ENCODE peak calls at places on chromosomes 3 and 15, in seven cellular contexts. K, M, C, J, R, P and V are unnamed samples.

GRCh38 chr3:113659121-113659531 is 37.3 kb downstream of the USF3 start:
- DNase-seq in K (no peak), C (no peak), M (peak), R (no peak), P (no peak), J (no peak), V (no peak)

GRCh38 chr3:73729969-73730440 is 105.3 kb upstream of the PDZRN3 start:
- DNase-seq in K (no peak), R (no peak), J (no peak), P (peak), C (no peak), M (peak), V (peak)

GRCh38 chr15:75751901-75752300 is 39.3 kb upstream of the CSPG4 start:
- DNase-seq in P (no peak), J (no peak), M (no peak), R (no peak), K (no peak), C (no peak), V (no peak)

GRCh38 chr15:67806539-67806935 is 18.8 kb upstream of the SKOR1 start:
- DNase-seq in C (no peak), R (no peak), M (no peak), K (no peak), J (no peak), P (no peak), V (no peak)

GRCh38 chr15:31238906-31239305 is 87.7 kb upstream of the KLF13 start:
- DNase-seq in P (no peak), M (no peak), J (no peak), K (no peak), C (no peak), R (no peak), V (no peak)

GRCh38 chr15:79858469-79858868 is 38.3 kb downstream of the MTHFS start:
- DNase-seq in J (no peak), R (peak), P (no peak), M (peak), K (peak), C (no peak), V (no peak)

GRCh38 chr3:99875925-99876781 is 58.5 kb downstream of the CMSS1 start:
- DNase-seq in K (peak), R (peak), J (peak), M (peak), C (peak), P (peak), V (no peak)

GRCh38 chr3:107981471-107982111 is 109.2 kb downstream of the CD47 start:
- DNase-seq in J (no peak), M (no peak), C (no peak), R (peak), P (no peak), K (peak), V (no peak)

GRCh38 chr3:31934866-31935265 is 46.2 kb downstream of the OSBPL10 start:
- DNase-seq in C (no peak), J (no peak), R (peak), M (no peak), K (no peak), P (no peak), V (no peak)

GRCh38 chr15:41661078-41661528 is 898 bp downstream of the MGA start:
- DNase-seq in J (no peak), P (no peak), M (no peak), C (no peak), K (no peak), R (no peak), V (no peak)

GRCh38 chr3:87287025-87287424 is 10.6 kb upstream of the POU1F1 start:
- DNase-seq in M (peak), R (no peak), J (no peak), P (peak), C (no peak), K (peak), V (peak)

GRCh38 chr15:66004618-66005262 is 135.4 kb downstream of the RAB11A start:
- DNase-seq in M (peak), P (peak), K (peak), C (no peak), J (peak), R (peak), V (no peak)

GRCh38 chr3:194617827-194618226 is 15.4 kb downstream of the TMEM44 start:
- DNase-seq in R (peak), J (no peak), K (peak), C (no peak), P (peak), M (peak), V (no peak)

GRCh38 chr3:140467104-140467577 is 210.7 kb upstream of the TRIM42 start:
- DNase-seq in J (peak), K (peak), M (peak), R (no peak), C (peak), P (no peak), V (no peak)

GRCh38 chr3:144272715-144273114 is 301.1 kb downstream of the DIPK2A start:
- DNase-seq in P (no peak), J (no peak), M (no peak), C (no peak), K (no peak), R (no peak), V (no peak)

GRCh38 chr3:126618760-126619159 is 36.2 kb downstream of the TXNRD3 start:
- DNase-seq in J (no peak), P (no peak), M (no peak), R (no peak), C (no peak), K (no peak), V (no peak)

GRCh38 chr3:177512945-177513671 is 315.8 kb upstream of the TBL1XR1 start:
- DNase-seq in R (no peak), P (peak), J (no peak), C (no peak), K (no peak), M (peak), V (no peak)

GRCh38 chr3:154780263-154780662 is 299.9 kb upstream of the MME start:
- DNase-seq in J (no peak), R (no peak), M (no peak), P (no peak), K (no peak), C (no peak), V (no peak)

GRCh38 chr3:149339931-149340309 is 6.5 kb upstream of the TM4SF18 start:
- DNase-seq in J (no peak), K (peak), C (peak), M (peak), P (peak), R (peak), V (peak)

GRCh38 chr15:38699633-38700230 is 135.1 kb upstream of the RASGRP1 start:
- DNase-seq in R (peak), K (peak), C (peak), M (peak), J (peak), P (peak), V (no peak)

GRCh38 chr3:49715611-49716121 is 3.8 kb downstream of the AMIGO3 start:
- DNase-seq in M (no peak), K (no peak), J (no peak), C (no peak), P (no peak), R (no peak), V (no peak)

GRCh38 chr3:179068779-179069530 is 2.7 kb downstream of the ZMAT3 start:
- DNase-seq in J (no peak), P (peak), M (peak), K (peak), C (no peak), R (peak), V (no peak)

GRCh38 chr3:81249540-81250029 is 511.9 kb downstream of the GBE1 start:
- DNase-seq in K (peak), R (peak), P (peak), J (no peak), M (peak), C (no peak), V (peak)

GRCh38 chr15:40243126-40243810 is 4.4 kb downstream of the PAK6 start:
- DNase-seq in M (no peak), K (no peak), P (no peak), J (no peak), C (no peak), R (no peak), V (no peak)

GRCh38 chr15:28984421-28985375 is 98.9 kb downstream of the APBA2 start:
- DNase-seq in P (peak), K (peak), M (peak), J (peak), R (peak), C (no peak), V (no peak)

GRCh38 chr3:11168881-11169805 is 14.8 kb downstream of the HRH1 start:
- DNase-seq in M (peak), K (no peak), R (peak), J (no peak), P (peak), C (no peak), V (no peak)

GRCh38 chr15:63983071-63983711 is 63.1 kb downstream of the DAPK2 start:
- DNase-seq in C (no peak), R (no peak), K (no peak), M (no peak), J (peak), P (no peak), V (no peak)

GRCh38 chr3:52532517-52532837 is 1.2 kb downstream of the NT5DC2 start:
- DNase-seq in K (peak), C (peak), R (peak), J (no peak), P (peak), M (peak), V (peak)

GRCh38 chr3:52533623-52534280 is at the start of gene NT5DC2:
- DNase-seq in P (peak), J (peak), K (peak), C (no peak), M (peak), R (peak), V (peak)

GRCh38 chr3:52532838-52533622 is 627 bp downstream of the NT5DC2 start:
- DNase-seq in K (peak), J (peak), C (no peak), M (peak), R (peak), P (peak), V (no peak)

GRCh38 chr3:52530918-52531635 is 2.6 kb downstream of the NT5DC2 start:
- DNase-seq in R (no peak), C (peak), M (no peak), P (no peak), K (no peak), J (no peak), V (no peak)

GRCh38 chr3:52531636-52532516 is 1.8 kb downstream of the NT5DC2 start:
- DNase-seq in K (no peak), J (no peak), C (peak), P (no peak), M (no peak), R (no peak), V (no peak)
- H3K4me3 ChIP-seq in K (peak), J (peak), C (no peak), P (peak), M (peak), R (peak), V (peak)

DNA sequence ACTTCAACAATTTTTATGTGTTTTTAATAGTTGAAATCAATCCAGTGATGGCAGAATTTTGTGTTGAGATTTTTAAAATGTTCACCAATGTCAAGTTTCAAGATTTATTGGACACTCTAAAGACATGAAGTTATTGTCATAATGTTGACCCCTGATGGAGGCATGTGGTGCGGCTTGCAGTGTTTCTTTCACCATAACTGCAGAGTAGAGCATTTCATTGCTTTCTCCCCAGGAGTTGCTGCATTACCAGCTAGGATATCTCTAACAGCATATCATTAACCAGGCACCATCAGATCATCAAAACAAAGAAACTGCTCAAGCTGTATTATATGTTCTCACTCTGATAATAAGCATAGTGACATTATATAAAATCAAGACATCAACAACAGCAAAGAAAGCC is 72.8 kb downstream of the NAALADL2 start:
- DNase-seq in J (no peak), M (no peak), K (no peak), R (no peak), P (no peak), C (no peak), V (no peak)
- H3K4me3 ChIP-seq in J (no peak), M (no peak), K (no peak), R (no peak), P (no peak), C (no peak), V (no peak)

GRCh38 chr3:72034956-72035355 is 250.0 kb upstream of the PROK2 start:
- DNase-seq in P (no peak), C (no peak), K (no peak), J (no peak), M (no peak), R (no peak), V (no peak)
- H3K4me3 ChIP-seq in P (no peak), C (no peak), K (no peak), J (no peak), M (no peak), R (no peak), V (no peak)

GRCh38 chr3:79664444-79664843 is 103.4 kb downstream of the ROBO1 start:
- DNase-seq in K (no peak), C (no peak), M (no peak), R (no peak), P (no peak), J (no peak), V (no peak)

GRCh38 chr3:79657076-79657475 is 110.7 kb downstream of the ROBO1 start:
- DNase-seq in C (no peak), M (no peak), P (no peak), R (no peak), K (no peak), J (no peak), V (no peak)

DNA sequence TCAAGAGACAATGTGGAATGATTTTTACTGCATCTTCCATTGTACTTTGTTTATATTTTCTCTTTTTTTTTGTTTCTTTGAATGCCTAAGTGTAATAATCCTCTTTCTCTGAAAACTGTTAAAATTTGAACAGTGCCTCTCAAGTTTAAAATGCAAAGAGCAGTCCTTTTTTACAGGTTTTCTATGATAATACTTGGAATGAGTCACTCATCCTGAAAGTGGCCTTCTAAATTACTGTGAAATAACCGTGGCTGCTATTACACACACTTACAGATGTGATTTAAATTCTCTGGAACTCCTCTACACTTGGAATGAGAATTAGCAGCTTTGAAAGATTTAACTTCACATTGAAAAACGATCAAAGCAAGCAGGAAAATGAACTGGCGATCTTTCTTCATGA is 105.9 kb downstream of the ROBO1 start:
- DNase-seq in C (no peak), P (no peak), J (no peak), M (peak), R (no peak), K (no peak), V (no peak)
- H3K4me3 ChIP-seq in C (no peak), P (no peak), J (no peak), M (no peak), R (no peak), K (no peak), V (no peak)

GRCh38 chr15:96947830-96948229 is 617.3 kb downstream of the NR2F2 start:
- DNase-seq in P (peak), C (no peak), K (no peak), J (peak), M (peak), R (no peak), V (no peak)
- H3K4me3 ChIP-seq in P (peak), C (no peak), K (no peak), J (peak), M (peak), R (peak), V (no peak)

DNA sequence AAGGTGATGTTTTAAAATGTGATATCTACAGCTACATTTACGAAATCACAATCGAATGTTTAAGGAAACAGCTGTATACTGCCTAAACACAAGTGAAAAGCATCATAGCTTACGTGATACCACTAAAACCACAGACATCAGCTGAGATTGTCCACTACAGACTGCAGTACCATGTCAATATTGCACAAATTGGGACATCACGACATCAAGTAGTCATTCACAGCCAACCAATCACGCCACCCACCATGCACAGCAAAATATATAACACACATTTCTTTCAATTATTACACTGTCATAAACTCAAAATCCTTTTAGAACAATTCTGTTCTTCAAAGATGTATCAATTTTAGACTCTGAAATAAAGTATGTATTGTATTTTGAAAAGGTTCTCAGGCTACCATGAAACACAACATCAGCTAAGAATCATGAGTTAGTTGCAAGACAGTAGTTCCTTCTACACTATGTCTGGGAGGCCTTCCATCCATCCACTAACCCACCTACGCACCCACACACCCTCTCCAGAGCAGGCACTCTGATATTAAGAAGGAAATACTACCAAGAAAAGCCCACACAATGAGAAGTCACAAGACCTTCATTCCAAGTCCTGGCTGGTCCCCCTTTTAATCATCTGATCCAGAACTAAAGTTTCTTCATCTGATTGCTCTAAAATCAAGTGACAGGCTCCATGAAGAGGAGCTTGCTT is 3.1 kb downstream of the DMXL2 start:
- DNase-seq in J (no peak), R (no peak), K (no peak), P (no peak), M (no peak), C (no peak), V (no peak)
- H3K4me3 ChIP-seq in J (no peak), R (no peak), K (no peak), P (no peak), M (no peak), C (no peak), V (no peak)

GRCh38 chr15:70794596-70795310 is 31.4 kb upstream of the UACA start:
- DNase-seq in P (peak), M (peak), R (peak), C (no peak), K (peak), J (no peak), V (peak)
- H3K4me3 ChIP-seq in P (peak), M (peak), R (no peak), C (no peak), K (peak), J (no peak), V (peak)

DNA sequence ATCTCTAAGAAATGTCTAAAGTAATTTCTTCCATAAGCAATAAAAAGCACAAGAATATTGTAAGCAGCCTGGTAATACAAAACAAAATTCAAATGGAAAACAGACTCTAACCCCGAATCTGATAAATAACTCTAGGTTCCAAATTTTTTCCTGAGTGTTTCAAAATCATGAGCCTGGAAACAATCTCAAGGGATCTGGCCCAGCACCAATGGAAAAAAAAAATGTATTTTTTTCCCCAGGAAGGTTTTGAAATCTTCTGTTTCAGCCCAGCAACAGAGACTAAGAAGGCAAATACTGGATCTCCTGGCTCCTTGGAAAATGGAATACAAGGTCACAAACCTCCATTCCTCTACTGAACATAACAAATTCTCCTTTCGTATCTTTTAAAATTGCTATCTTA is 13.0 kb downstream of the TBC1D2B start:
- DNase-seq in K (peak), J (no peak), M (peak), C (no peak), P (peak), R (peak), V (no peak)
- H3K4me3 ChIP-seq in K (peak), J (no peak), M (no peak), C (no peak), P (peak), R (no peak), V (no peak)

GRCh38 chr3:132083159-132083558 is 48.3 kb upstream of the CPNE4 start:
- DNase-seq in R (no peak), P (no peak), J (no peak), M (no peak), C (no peak), K (no peak), V (no peak)
- H3K4me3 ChIP-seq in R (no peak), P (no peak), J (no peak), M (no peak), C (no peak), K (no peak), V (no peak)

GRCh38 chr15:45454825-45455224 is 67.7 kb downstream of the SLC30A4 start:
- DNase-seq in M (peak), R (peak), K (peak), C (no peak), J (no peak), P (peak), V (peak)
- H3K4me3 ChIP-seq in M (peak), R (no peak), K (peak), C (no peak), J (no peak), P (no peak), V (no peak)